ENCODE peak calls at places on chromosomes 3 and 15, in nine cellular contexts. T is psoas muscle; W is BE2C; X is H9; M is WTC11; Q is ovary; N is CD8-positive, alpha-beta T cell; Y is brain microvascular endothelial cell; F is foreskin fibroblast. R is an unnamed sample.

GRCh38 chr3:75101329-75102147 is 487.1 kb upstream of the CNTN3 start:
- DNase-seq in T (no peak), M (peak), X (peak), Q (no peak), W (no peak), F (no peak), Y (no peak), N (no peak), R (no peak)

GRCh38 chr15:29538110-29538509 is 268.5 kb upstream of the NSMCE3 start:
- DNase-seq in M (no peak), F (no peak), W (no peak), N (no peak), Y (no peak), T (no peak), Q (no peak), X (no peak), R (no peak)

GRCh38 chr15:100869151-100869999 is 10.3 kb upstream of the ALDH1A3 start:
- DNase-seq in N (no peak), T (no peak), X (peak), M (peak), Q (no peak), F (peak), Y (no peak), W (peak), R (no peak)

GRCh38 chr15:29638781-29639180 is 183.5 kb downstream of the TJP1 start:
- DNase-seq in Q (no peak), Y (peak), W (no peak), N (no peak), F (no peak), M (no peak), X (no peak), T (no peak), R (no peak)

GRCh38 chr3:195441476-195441970 is 1.3 kb downstream of the ACAP2 start:
- DNase-seq in W (no peak), M (no peak), X (no peak), Y (no peak), F (no peak), Q (no peak), T (no peak), N (no peak), R (no peak)

GRCh38 chr15:41438206-41438605 is 21.3 kb downstream of the RTF1 start:
- DNase-seq in Y (peak), F (no peak), T (no peak), W (no peak), Q (no peak), M (no peak), X (no peak), N (no peak), R (no peak)

GRCh38 chr3:140505876-140506275 is 172.0 kb upstream of the TRIM42 start:
- DNase-seq in Q (no peak), M (no peak), N (no peak), W (no peak), X (no peak), T (no peak), Y (no peak), F (no peak), R (no peak)

GRCh38 chr15:67691450-67691849 is 133.9 kb upstream of the SKOR1 start:
- DNase-seq in X (no peak), M (no peak), W (no peak), T (no peak), Q (no peak), F (no peak), N (no peak), Y (no peak), R (no peak)

GRCh38 chr3:29576675-29577074 is 295.8 kb downstream of the RBMS3 start:
- DNase-seq in T (peak), Q (no peak), M (no peak), W (no peak), N (no peak), Y (no peak), F (no peak), X (no peak), R (no peak)

GRCh38 chr3:124063168-124063909 is 71.4 kb upstream of the ROPN1 start:
- DNase-seq in M (no peak), W (no peak), N (no peak), Q (no peak), Y (no peak), F (peak), X (no peak), T (no peak), R (no peak)

GRCh38 chr15:66685638-66686150 is 16.3 kb upstream of the SMAD6 start:
- DNase-seq in M (no peak), X (no peak), Y (peak), F (peak), Q (no peak), T (no peak), W (no peak), N (no peak), R (no peak)

GRCh38 chr15:24777307-24777706 is 101.7 kb downstream of the NPAP1 start:
- DNase-seq in Y (no peak), N (no peak), X (no peak), Q (no peak), T (no peak), M (no peak), W (no peak), F (no peak), R (no peak)

GRCh38 chr15:92069308-92070244 is 216.1 kb downstream of the SLCO3A1 start:
- DNase-seq in T (no peak), X (no peak), F (peak), W (no peak), Q (no peak), Y (peak), M (no peak), N (peak), R (peak)

GRCh38 chr15:70258369-70259029 is 160.8 kb upstream of the TLE3 start:
- DNase-seq in W (no peak), Y (no peak), Q (no peak), F (no peak), N (peak), X (no peak), T (peak), M (no peak), R (no peak)

GRCh38 chr3:169311366-169311765 is 352.1 kb downstream of the MECOM start:
- DNase-seq in Q (no peak), N (no peak), W (no peak), F (no peak), M (no peak), T (no peak), X (no peak), Y (no peak), R (no peak)

GRCh38 chr3:135057996-135058395 is 262.9 kb downstream of the EPHB1 start:
- DNase-seq in Y (no peak), T (no peak), M (no peak), Q (no peak), X (no peak), N (no peak), F (no peak), W (no peak), R (no peak)

GRCh38 chr3:186841637-186842036 is 873 bp upstream of the ADIPOQ start:
- DNase-seq in T (no peak), N (no peak), W (no peak), X (no peak), M (no peak), Q (no peak), F (no peak), Y (no peak), R (no peak)

GRCh38 chr3:107142786-107143185 is 234.5 kb upstream of the CCDC54 start:
- DNase-seq in W (no peak), Y (no peak), M (no peak), Q (no peak), N (no peak), F (no peak), X (no peak), T (no peak), R (no peak)

GRCh38 chr3:152405915-152406802 is 137.4 kb downstream of the MBNL1 start:
- DNase-seq in W (no peak), F (peak), Y (peak), T (no peak), N (no peak), M (no peak), Q (no peak), X (no peak), R (peak)

GRCh38 chr15:74062236-74062635 is 20.1 kb downstream of the GOLGA6A start:
- DNase-seq in Q (peak), F (no peak), X (no peak), T (no peak), W (no peak), N (no peak), Y (no peak), M (no peak), R (no peak)

GRCh38 chr3:52696830-52697621 is 8.6 kb downstream of the GLT8D1 start:
- DNase-seq in F (no peak), Q (no peak), T (no peak), X (no peak), M (no peak), W (no peak), N (no peak), Y (no peak), R (no peak)

GRCh38 chr3:138245026-138245425 is 57.9 kb downstream of the ARMC8 start:
- DNase-seq in W (no peak), F (no peak), Y (no peak), Q (no peak), M (no peak), N (no peak), X (no peak), T (no peak), R (no peak)

GRCh38 chr15:88258021-88258641 is 1.6 kb upstream of the NTRK3 start:
- DNase-seq in T (no peak), Y (no peak), Q (no peak), M (peak), W (peak), F (no peak), X (peak), N (no peak), R (no peak)

GRCh38 chr3:146446026-146446425 is 23.3 kb downstream of the PLSCR2 start:
- DNase-seq in W (no peak), F (no peak), T (no peak), N (no peak), M (no peak), Y (no peak), X (no peak), Q (no peak), R (no peak)

GRCh38 chr3:3683261-3683660 is 116.0 kb upstream of the LRRN1 start:
- DNase-seq in X (no peak), Y (no peak), T (no peak), W (no peak), N (no peak), F (no peak), Q (no peak), M (no peak), R (no peak)

GRCh38 chr3:170867143-170867542 is 2.9 kb downstream of the RPL22L1 start:
- DNase-seq in Y (no peak), W (no peak), X (no peak), F (no peak), N (no peak), T (no peak), M (no peak), Q (no peak), R (no peak)

GRCh38 chr3:49787182-49787464 is 781 bp upstream of the IP6K1 start:
- DNase-seq in M (no peak), X (no peak), F (peak), Q (no peak), W (no peak), T (no peak), Y (no peak), N (no peak), R (no peak)

GRCh38 chr3:171867976-171868375 is 24.8 kb downstream of the TMEM212 start:
- DNase-seq in F (no peak), W (peak), Q (no peak), M (no peak), N (no peak), Y (no peak), X (no peak), T (no peak), R (no peak)
- TF ChIP-seq CTCF in F (peak), W (peak), Q (no peak), M (peak), N (no peak), Y (peak), X (peak), T (no peak), R (peak)

DNA sequence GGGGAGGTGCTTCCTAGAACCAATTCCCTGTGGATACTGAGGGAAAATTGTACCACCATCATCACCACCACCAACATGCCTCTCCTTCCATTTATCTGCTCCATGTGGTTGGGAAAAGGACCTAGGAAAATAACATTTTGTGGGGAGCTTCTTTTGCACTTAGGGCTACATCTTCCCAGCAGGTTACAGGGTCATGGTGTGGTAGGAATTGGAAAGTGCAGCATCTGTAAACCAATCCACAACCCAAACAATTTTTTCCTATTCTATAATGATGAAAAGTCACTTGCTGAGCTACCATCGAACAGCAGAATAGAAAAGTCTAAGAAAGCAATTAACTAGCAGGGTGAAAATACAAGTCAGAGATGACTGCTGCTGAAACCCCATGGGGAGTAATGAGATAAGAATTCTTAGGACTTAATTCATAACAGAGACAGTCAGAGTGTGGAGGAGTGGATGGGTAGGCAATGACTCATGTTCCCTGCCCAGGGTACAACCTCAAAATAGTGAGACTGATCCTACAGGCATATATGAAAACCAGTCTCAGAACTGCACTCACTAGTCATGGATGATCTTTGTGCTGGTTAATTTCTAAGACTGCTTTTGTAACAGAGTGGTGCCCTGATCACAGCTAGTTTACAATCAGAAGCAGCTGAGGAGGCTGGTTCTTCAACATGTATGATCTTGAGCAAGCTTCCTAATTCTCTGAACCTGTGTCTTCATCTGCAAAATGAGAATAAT is 38.1 kb upstream of the LEKR1 start:
- DNase-seq in T (no peak), M (no peak), Y (peak), Q (no peak), X (no peak), F (peak), W (peak), N (no peak), R (peak)
- TF ChIP-seq CTCF in T (no peak), M (no peak), Y (no peak), Q (no peak), X (no peak), F (no peak), W (no peak), N (no peak), R (peak)

GRCh38 chr15:37767841-37768455 is 166.5 kb upstream of the TMCO5A start:
- DNase-seq in N (no peak), F (peak), M (no peak), Y (peak), Q (no peak), T (no peak), W (no peak), X (no peak), R (no peak)

GRCh38 chr15:37765809-37766208 is 168.6 kb upstream of the TMCO5A start:
- DNase-seq in Q (no peak), M (no peak), F (peak), X (no peak), Y (peak), N (no peak), T (no peak), W (no peak), R (no peak)

DNA sequence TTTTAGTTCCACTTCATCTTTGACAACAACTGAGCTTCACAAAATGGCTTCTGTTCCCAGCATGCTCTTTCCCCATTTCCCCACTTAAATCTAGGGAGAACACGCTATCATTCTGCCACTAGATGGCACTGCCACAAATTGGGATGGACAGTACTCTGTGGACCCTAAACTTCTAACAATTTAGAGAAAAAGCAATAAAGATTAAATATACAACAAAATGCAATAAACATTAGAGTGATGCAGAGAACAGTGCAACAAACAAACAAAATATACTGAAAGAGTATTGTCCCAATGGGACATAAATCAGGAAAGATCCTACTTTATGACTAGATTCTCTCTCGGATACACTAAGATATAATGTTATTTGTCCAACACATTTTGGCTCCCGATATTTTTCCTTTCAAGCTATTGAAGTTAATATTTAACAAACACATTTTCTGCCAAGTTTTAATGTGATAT is 169.7 kb upstream of the TMCO5A start:
- DNase-seq in W (peak), Y (peak), F (peak), X (no peak), M (peak), T (no peak), N (no peak), Q (no peak), R (peak)
- TF ChIP-seq CTCF in W (peak), Y (peak), F (peak), X (peak), M (peak), T (peak), N (peak), Q (no peak), R (peak)

GRCh38 chr15:27530994-27531393 is 560.0 kb downstream of the GABRG3 start:
- DNase-seq in T (no peak), Y (no peak), W (no peak), N (no peak), M (no peak), X (no peak), Q (no peak), F (no peak), R (no peak)

GRCh38 chr15:27532358-27532757 is 561.4 kb downstream of the GABRG3 start:
- DNase-seq in Q (no peak), X (no peak), M (no peak), F (no peak), Y (no peak), T (no peak), N (no peak), W (no peak), R (no peak)

GRCh38 chr15:27527490-27528067 is 556.6 kb downstream of the GABRG3 start:
- DNase-seq in N (no peak), W (no peak), M (peak), Q (no peak), T (no peak), F (no peak), Y (no peak), X (peak), R (no peak)
- TF ChIP-seq CTCF in N (no peak), W (peak), M (peak), Q (no peak), T (no peak), F (no peak), Y (peak), X (peak), R (no peak)

GRCh38 chr15:39438260-39438659 is 142.6 kb upstream of the THBS1 start:
- DNase-seq in Y (no peak), N (no peak), M (no peak), Q (no peak), W (no peak), F (no peak), T (peak), X (no peak), R (no peak)

GRCh38 chr15:39442898-39443297 is 138.0 kb upstream of the THBS1 start:
- DNase-seq in Q (no peak), M (no peak), W (no peak), X (no peak), F (no peak), T (no peak), N (no peak), Y (no peak), R (no peak)

GRCh38 chr15:39434751-39435238 is 146.1 kb upstream of the THBS1 start:
- DNase-seq in N (no peak), F (no peak), X (no peak), M (no peak), W (no peak), Y (no peak), T (peak), Q (no peak), R (no peak)

GRCh38 chr15:39435244-39435643 is 145.6 kb upstream of the THBS1 start:
- DNase-seq in Q (no peak), W (no peak), T (no peak), X (no peak), N (no peak), F (no peak), M (no peak), Y (no peak), R (no peak)

DNA sequence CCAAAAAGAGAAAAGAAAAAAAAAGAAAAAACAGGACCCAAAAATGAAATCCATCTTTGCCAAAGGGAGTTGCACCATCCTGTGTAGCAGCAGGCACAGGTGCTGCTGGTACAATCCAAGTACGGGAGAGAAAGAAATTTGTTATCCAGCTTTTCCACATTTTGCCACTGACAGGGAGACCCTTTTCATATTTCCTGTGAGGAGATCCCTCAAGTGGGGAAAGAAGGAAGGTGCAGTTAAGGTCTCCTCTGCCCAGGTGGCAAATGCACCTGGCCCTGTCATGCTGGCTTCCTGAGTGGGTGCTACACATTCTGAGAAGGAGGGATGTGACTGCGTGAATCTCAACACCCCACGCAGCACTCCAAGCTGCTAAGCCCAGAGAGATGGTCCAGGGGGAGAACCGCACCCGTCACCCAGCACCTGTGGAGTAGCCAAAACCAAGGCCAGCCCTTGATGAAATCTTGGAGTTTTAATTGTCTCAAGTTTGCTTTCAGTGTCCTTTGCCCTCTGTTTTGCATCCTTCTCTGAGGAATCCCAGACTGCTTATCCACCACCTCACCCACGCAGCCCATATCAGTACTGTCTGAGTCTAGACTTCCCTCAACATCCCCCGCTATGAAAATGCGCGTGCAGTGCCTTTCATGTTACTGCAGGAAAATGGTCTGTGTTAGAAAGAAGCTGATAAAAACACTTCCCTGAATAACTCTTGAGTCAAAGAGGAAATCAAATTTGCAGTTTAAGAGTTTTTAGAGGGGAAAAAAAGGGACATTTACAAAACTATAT is 141.9 kb upstream of the THBS1 start:
- DNase-seq in W (no peak), Y (peak), T (no peak), Q (no peak), F (no peak), X (no peak), N (no peak), M (no peak), R (no peak)
- TF ChIP-seq CTCF in W (peak), Y (peak), T (no peak), Q (no peak), F (no peak), X (peak), N (no peak), M (no peak), R (no peak)

GRCh38 chr15:72341361-72341760 is 21.4 kb upstream of the CELF6 start:
- DNase-seq in N (no peak), X (peak), F (no peak), M (peak), W (peak), Y (no peak), T (no peak), Q (no peak), R (no peak)
- TF ChIP-seq CTCF in N (no peak), X (peak), F (peak), M (peak), W (peak), Y (peak), T (no peak), Q (no peak), R (no peak)

GRCh38 chr3:190242147-190242546 is 80.1 kb downstream of the CLDN1 start:
- DNase-seq in N (no peak), F (no peak), Q (no peak), X (no peak), M (no peak), Y (no peak), T (no peak), W (no peak), R (no peak)
- TF ChIP-seq CTCF in N (no peak), F (no peak), Q (no peak), X (no peak), M (no peak), Y (no peak), T (no peak), W (no peak), R (no peak)

GRCh38 chr3:175956964-175957363 is 1097.8 kb downstream of the NAALADL2 start:
- DNase-seq in Y (no peak), N (no peak), Q (no peak), F (no peak), W (no peak), X (no peak), M (no peak), T (no peak), R (no peak)
- TF ChIP-seq CTCF in Y (peak), N (no peak), Q (no peak), F (peak), W (peak), X (peak), M (no peak), T (no peak), R (peak)

DNA sequence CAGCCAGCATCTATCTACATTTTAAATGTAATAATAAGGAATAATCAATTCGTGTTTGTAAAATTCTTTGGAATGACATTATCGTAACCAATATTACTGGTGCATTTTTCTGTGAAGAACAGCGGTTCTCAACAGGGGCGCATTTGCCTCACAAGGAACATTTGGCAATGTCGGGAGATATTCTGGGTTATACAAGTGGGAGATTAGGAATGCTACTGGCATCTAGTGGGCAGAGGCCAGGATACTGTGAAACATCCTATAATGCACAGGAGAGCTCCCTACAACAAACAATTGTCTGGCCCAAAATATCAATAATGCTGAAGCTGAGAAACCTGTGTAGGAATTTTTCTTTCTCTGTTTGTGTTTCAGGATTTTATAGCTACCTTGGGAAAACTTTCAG is 25.0 kb downstream of the ACP3 start:
- DNase-seq in Y (no peak), T (no peak), F (peak), W (no peak), M (no peak), X (no peak), N (no peak), Q (no peak), R (no peak)
- TF ChIP-seq CTCF in Y (peak), T (no peak), F (no peak), W (peak), M (no peak), X (peak), N (no peak), Q (no peak), R (no peak)

R was measured in AG09319.